ENCODE peak calls at places on chromosomes 7 and 10, in five cellular contexts. D is transverse colon, J is lower lobe of right lung, I is right lobe of liver, A is fibroblast of lung. W is an unnamed sample. For H3K4me1, the result is how much of the 10 kb centered on the place peaks cover.

GRCh38 chr7:105654994-105655900 is 74.0 kb upstream of the EFCAB10 start:
- DNase-seq in D (peak), J (no peak), I (no peak), A (peak), W (peak)

GRCh38 chr7:135980665-135981180 is 3.6 kb upstream of the MTPN start:
- DNase-seq in D (peak), J (peak), I (peak), A (peak), W (no peak)

GRCh38 chr10:121578965-121579364 is 19.3 kb downstream of the FGFR2 start:
- DNase-seq in D (no peak), J (no peak), I (no peak), A (no peak), W (no peak)

GRCh38 chr7:42869131-42870020 is 42.5 kb downstream of the C7orf25 start:
- DNase-seq in D (no peak), J (no peak), I (no peak), A (peak), W (no peak)

GRCh38 chr7:5831196-5831595 is 49.4 kb upstream of the OCM start:
- DNase-seq in D (no peak), J (no peak), I (no peak), A (peak), W (no peak)

GRCh38 chr7:55247466-55247865 is 117.7 kb upstream of the LANCL2 start:
- DNase-seq in D (no peak), J (no peak), I (no peak), A (peak), W (no peak)

GRCh38 chr10:11180228-11180627 is 162.6 kb downstream of the CELF2 start:
- DNase-seq in D (peak), J (peak), I (no peak), A (no peak), W (no peak)

GRCh38 chr7:115995701-115996100 is 34.9 kb downstream of the TFEC start:
- DNase-seq in D (no peak), J (no peak), I (no peak), A (no peak), W (no peak)

GRCh38 chr7:41579961-41580935 is 122.6 kb downstream of the INHBA start:
- DNase-seq in D (no peak), J (no peak), I (no peak), A (peak), W (no peak)

GRCh38 chr7:18890134-18890533 is 227.3 kb downstream of the TWIST1 start:
- DNase-seq in D (no peak), J (no peak), I (no peak), A (peak), W (no peak)

GRCh38 chr7:97499204-97499603 is 232.7 kb upstream of the TAC1 start:
- DNase-seq in D (peak), J (no peak), I (no peak), A (no peak), W (no peak)

GRCh38 chr7:117803476-117803875 is 69.8 kb downstream of the CTTNBP2 start:
- DNase-seq in D (no peak), J (no peak), I (no peak), A (peak), W (no peak)

GRCh38 chr10:75211007-75211735 is 575 bp downstream of the VDAC2 start:
- DNase-seq in D (peak), J (no peak), I (no peak), A (peak), W (no peak)

GRCh38 chr10:30476511-30476910 is 42.5 kb downstream of the MAP3K8 start:
- DNase-seq in D (no peak), J (no peak), I (no peak), A (no peak), W (no peak)

GRCh38 chr7:24932389-24932788 is 47.6 kb downstream of the OSBPL3 start:
- DNase-seq in D (no peak), J (no peak), I (no peak), A (no peak), W (no peak)

GRCh38 chr7:24930856-24931255 is 49.1 kb downstream of the OSBPL3 start:
- DNase-seq in D (no peak), J (no peak), I (no peak), A (no peak), W (no peak)

GRCh38 chr7:24931787-24932186 is 48.2 kb downstream of the OSBPL3 start:
- DNase-seq in D (no peak), J (no peak), I (no peak), A (no peak), W (no peak)

GRCh38 chr7:24932815-24933214 is 47.2 kb downstream of the OSBPL3 start:
- DNase-seq in D (no peak), J (no peak), I (no peak), A (peak), W (no peak)

GRCh38 chr7:24933298-24933697 is 46.7 kb downstream of the OSBPL3 start:
- DNase-seq in D (no peak), J (no peak), I (no peak), A (no peak), W (no peak)
- H3K4me1 ChIP-seq in D (under half), J (under half), I (under half), A (under half), W (under half)

DNA sequence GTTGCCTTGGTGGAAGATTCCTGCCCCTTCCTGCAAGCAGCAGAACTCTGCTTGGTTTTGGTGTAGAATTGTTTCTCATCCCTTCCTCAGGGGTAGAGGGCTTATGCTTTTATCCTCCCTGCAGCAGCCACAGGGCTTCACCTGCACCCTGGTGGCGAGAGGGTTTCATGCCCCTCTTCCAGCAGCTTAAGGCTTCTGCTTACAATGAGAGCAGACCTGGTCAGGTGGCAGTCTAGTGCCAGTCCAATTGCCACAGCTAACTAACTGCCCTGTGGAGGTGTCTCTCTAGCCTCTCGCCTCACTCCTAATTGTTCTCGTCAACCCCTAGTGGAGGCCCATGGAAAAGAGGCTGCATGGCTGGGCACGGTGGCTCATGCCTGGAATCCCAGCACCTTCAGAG is 19.3 kb downstream of the ACBD7 start:
- DNase-seq in D (no peak), J (no peak), I (no peak), A (no peak), W (no peak)
- TF ChIP-seq CTCF in D (no peak), J (no peak), I (no peak), A (no peak), W (no peak)

GRCh38 chr7:72292794-72293193 is 119.3 kb downstream of the CALN1 start:
- DNase-seq in D (no peak), J (no peak), I (no peak), A (no peak), W (no peak)
- H3K4me3 ChIP-seq in D (no peak), J (no peak), I (no peak), A (no peak), W (no peak)

GRCh38 chr10:132645630-132646442 is 108.2 kb downstream of the INPP5A start:
- DNase-seq in D (no peak), J (peak), I (no peak), A (no peak), W (no peak)
- H3K4me1 ChIP-seq in D (under half), J (under half), I (under half), A (under half), W (under half)

DNA sequence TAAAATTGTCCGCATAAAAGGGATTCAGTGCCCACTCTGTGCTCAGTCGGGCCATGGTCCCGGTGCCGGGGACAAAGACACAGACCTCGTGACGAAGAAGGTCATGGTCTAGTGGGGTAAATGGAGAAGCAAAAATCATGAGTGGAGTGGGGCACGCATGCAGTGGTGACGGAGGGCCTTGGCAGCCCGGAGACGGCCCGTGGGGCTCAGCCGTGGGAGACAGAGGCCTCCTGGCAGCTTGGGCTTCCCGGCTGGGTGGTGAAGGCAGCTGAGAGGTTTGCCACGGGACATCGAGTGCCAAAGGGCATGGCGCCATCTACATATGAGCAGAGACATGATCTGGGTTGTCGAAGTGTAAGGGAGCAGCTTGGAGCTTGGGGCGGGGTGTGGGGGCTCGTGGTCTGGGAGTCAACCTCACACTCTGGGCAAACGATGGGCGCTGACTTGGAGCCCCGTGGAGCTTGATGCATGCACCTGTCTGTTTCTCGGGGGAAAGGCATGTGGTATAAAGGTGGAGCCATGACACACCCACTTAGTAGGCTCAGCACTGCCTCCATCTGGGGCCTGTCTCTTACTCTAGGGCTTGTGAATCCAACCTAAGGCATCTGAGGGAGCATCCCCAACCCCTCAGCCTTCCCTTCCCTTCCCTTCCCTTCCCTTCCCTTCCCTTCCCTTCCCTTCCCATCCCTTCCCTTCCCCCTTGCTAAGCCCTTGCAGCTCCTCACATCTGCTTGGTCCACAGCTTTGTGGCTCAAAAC is 151.0 kb upstream of the INSYN2A start:
- DNase-seq in D (no peak), J (no peak), I (no peak), A (no peak), W (no peak)
- TF ChIP-seq CTCF in D (no peak), J (no peak), I (no peak), A (no peak), W (no peak)